ENCODE peak calls at places on chromosomes 2 and 18, in six cellular contexts. X is colonic mucosa, Y is AG09319, S is HFFc6, Z is osteocyte, L is lower lobe of right lung. A is an unnamed sample.
A peak's percentile ranks its signal among the peaks of the same experiment; 100 is the strongest.

GRCh38 chr2:197191177-197191947 is 119.2 kb downstream of the ANKRD44 start:
- DNase-seq in X (no peak), Y (no peak), S (peak; percentile 23), Z (no peak), L (no peak), A (no peak)

GRCh38 chr2:237603718-237604362 is 13.3 kb upstream of the RAB17 start:
- DNase-seq in X (peak; percentile 57), Y (no peak), S (peak; percentile 70), Z (no peak), L (no peak), A (no peak)

GRCh38 chr2:107556038-107556627 is 270.6 kb upstream of the RGPD4 start:
- DNase-seq in X (no peak), Y (no peak), S (no peak), Z (no peak), L (no peak), A (no peak)

GRCh38 chr2:234251326-234252271 is 201.1 kb downstream of the SPP2 start:
- DNase-seq in X (peak; percentile 33), Y (peak; percentile 74), S (peak; percentile 97), Z (no peak), L (no peak), A (no peak)

GRCh38 chr2:226114436-226114835 is 685.2 kb downstream of the IRS1 start:
- DNase-seq in X (no peak), Y (no peak), S (no peak), Z (no peak), L (no peak), A (no peak)

GRCh38 chr2:118240276-118240675 is 152.0 kb downstream of the INSIG2 start:
- DNase-seq in X (no peak), Y (no peak), S (no peak), Z (no peak), L (no peak), A (no peak)

GRCh38 chr2:224401641-224402342 is at the start of gene FAM124B:
- DNase-seq in X (peak; percentile 41), Y (no peak), S (peak; percentile 7), Z (peak; percentile 82), L (peak; percentile 66), A (no peak)

GRCh38 chr2:65311596-65311995 is 84.0 kb downstream of the ACTR2 start:
- DNase-seq in X (no peak), Y (no peak), S (no peak), Z (no peak), L (no peak), A (no peak)

GRCh38 chr2:85769236-85769986 is 15.6 kb downstream of the ATOH8 start:
- DNase-seq in X (no peak), Y (no peak), S (no peak), Z (no peak), L (no peak), A (no peak)

GRCh38 chr2:30084915-30085314 is 61.9 kb upstream of the YPEL5 start:
- DNase-seq in X (no peak), Y (no peak), S (no peak), Z (no peak), L (no peak), A (no peak)

GRCh38 chr2:29053680-29054400 is 20.5 kb downstream of the PCARE start:
- DNase-seq in X (no peak), Y (no peak), S (no peak), Z (no peak), L (no peak), A (no peak)

GRCh38 chr2:37851828-37852584 is 73.1 kb upstream of the RMDN2 start:
- DNase-seq in X (no peak), Y (no peak), S (no peak), Z (no peak), L (no peak), A (no peak)

GRCh38 chr18:48813833-48814489 is 136.8 kb downstream of the SMAD7 start:
- DNase-seq in X (peak; percentile 77), Y (no peak), S (no peak), Z (peak; percentile 32), L (peak; percentile 45), A (peak; percentile 15)

GRCh38 chr2:181626671-181627070 is 30.2 kb downstream of the CERKL start:
- DNase-seq in X (no peak), Y (no peak), S (no peak), Z (no peak), L (no peak), A (no peak)

GRCh38 chr2:149023091-149023490 is 15.4 kb upstream of the LYPD6B start:
- DNase-seq in X (no peak), Y (no peak), S (no peak), Z (no peak), L (no peak), A (no peak)

GRCh38 chr2:122098301-122098700 is 342.9 kb downstream of the TSN start:
- DNase-seq in X (no peak), Y (no peak), S (no peak), Z (no peak), L (no peak), A (no peak)

GRCh38 chr18:69703461-69703860 is 244.2 kb downstream of the CD226 start:
- DNase-seq in X (no peak), Y (no peak), S (no peak), Z (no peak), L (no peak), A (no peak)

GRCh38 chr2:150120271-150120950 is 367.1 kb downstream of the RND3 start:
- DNase-seq in X (no peak), Y (no peak), S (no peak), Z (no peak), L (no peak), A (no peak)

GRCh38 chr18:13993730-13994129 is 78.4 kb upstream of the MC2R start:
- DNase-seq in X (no peak), Y (no peak), S (no peak), Z (no peak), L (no peak), A (no peak)

GRCh38 chr2:217478831-217479435 is 523.9 kb downstream of the TNS1 start:
- DNase-seq in X (no peak), Y (no peak), S (no peak), Z (no peak), L (no peak), A (no peak)

GRCh38 chr2:8445580-8445979 is 236.3 kb upstream of the ID2 start:
- DNase-seq in X (no peak), Y (no peak), S (no peak), Z (no peak), L (no peak), A (no peak)

GRCh38 chr18:27695509-27695908 is 481.4 kb downstream of the CDH2 start:
- DNase-seq in X (no peak), Y (no peak), S (no peak), Z (no peak), L (no peak), A (no peak)

GRCh38 chr18:38751897-38752296 is 1186.3 kb upstream of the CELF4 start:
- DNase-seq in X (no peak), Y (no peak), S (no peak), Z (no peak), L (no peak), A (no peak)

GRCh38 chr2:222637072-222637471 is 18.8 kb downstream of the FARSB start:
- DNase-seq in X (peak; percentile 41), Y (no peak), S (no peak), Z (no peak), L (no peak), A (no peak)

GRCh38 chr2:46364797-46365457 is 67.7 kb downstream of the EPAS1 start:
- DNase-seq in X (peak; percentile 57), Y (peak; percentile 41), S (peak; percentile 46), Z (no peak), L (no peak), A (no peak)

GRCh38 chr2:206989306-206989705 is 50.0 kb downstream of the CPO start:
- DNase-seq in X (peak; percentile 21), Y (no peak), S (no peak), Z (no peak), L (peak; percentile 64), A (no peak)

GRCh38 chr2:12931211-12931844 is 214.6 kb downstream of the TRIB2 start:
- DNase-seq in X (no peak), Y (no peak), S (peak; percentile 53), Z (no peak), L (no peak), A (no peak)
- TF ChIP-seq CTCF in X (peak; percentile 73), Y (peak; percentile 93), S (peak; percentile 91), Z (peak; percentile 90), L (peak; percentile 89), A (peak; percentile 93)

DNA sequence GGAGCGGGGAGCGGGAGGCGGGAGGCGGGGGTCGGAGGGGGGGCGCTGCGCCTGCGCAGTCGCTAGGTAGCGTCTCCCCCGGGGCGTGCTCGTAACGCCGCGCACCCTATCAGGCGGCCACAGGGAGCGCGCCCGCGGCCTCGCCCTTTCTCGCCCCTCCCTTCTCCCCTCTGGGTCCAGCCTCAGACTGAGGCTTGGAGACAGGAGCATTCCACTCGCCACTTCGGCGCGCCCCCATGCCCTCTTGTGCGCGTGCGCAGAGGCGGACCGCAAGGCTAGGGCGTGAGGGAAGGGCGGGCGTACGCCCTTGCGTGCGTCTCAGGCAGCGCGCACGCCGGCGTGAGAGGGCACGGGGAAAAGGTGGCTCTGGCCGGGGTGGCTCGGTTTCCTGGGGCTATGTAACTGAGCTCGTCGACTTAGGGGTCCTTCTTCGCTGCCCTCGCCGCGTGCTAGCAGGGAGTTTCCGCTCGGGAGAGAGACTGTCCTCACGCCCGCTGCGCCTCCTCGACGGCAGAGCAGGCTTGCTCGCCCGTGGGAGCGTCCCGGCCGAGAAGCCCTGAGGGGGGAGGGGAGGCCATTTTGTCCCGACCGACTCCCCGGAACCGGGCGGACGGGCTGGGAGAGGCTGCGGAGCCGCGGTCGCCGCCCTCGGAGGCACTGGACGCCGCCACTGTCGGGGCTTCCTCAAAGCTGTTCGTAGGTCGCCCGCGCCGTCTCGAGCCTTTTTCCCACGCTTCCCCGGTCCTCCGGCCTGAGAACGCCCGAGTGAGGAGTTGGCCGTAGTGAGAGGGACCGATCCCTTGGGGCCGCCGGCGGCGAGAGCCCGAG is at the start of gene RAB10:
- DNase-seq in X (peak; percentile 100), Y (peak; percentile 98), S (peak; percentile 98), Z (peak; percentile 100), L (peak; percentile 100), A (peak; percentile 99)
- TF ChIP-seq CTCF in X (no peak), Y (no peak), S (peak; percentile 55), Z (no peak), L (peak; percentile 29), A (no peak)

GRCh38 chr18:3238742-3239141 is 8.9 kb upstream of the MYL12A start:
- DNase-seq in X (no peak), Y (no peak), S (no peak), Z (no peak), L (no peak), A (no peak)
- TF ChIP-seq CTCF in X (no peak), Y (no peak), S (peak; percentile 60), Z (peak; percentile 22), L (no peak), A (peak; percentile 53)

GRCh38 chr2:10359731-10360329 is 57.1 kb downstream of the HPCAL1 start:
- DNase-seq in X (no peak), Y (no peak), S (no peak), Z (no peak), L (no peak), A (no peak)
- TF ChIP-seq CTCF in X (no peak), Y (no peak), S (no peak), Z (no peak), L (no peak), A (no peak)

GRCh38 chr2:127107622-127107999 is 657 bp upstream of the BIN1 start:
- DNase-seq in X (peak; percentile 53), Y (no peak), S (peak; percentile 6), Z (no peak), L (no peak), A (no peak)
- TF ChIP-seq CTCF in X (no peak), Y (no peak), S (peak; percentile 35), Z (peak; percentile 20), L (no peak), A (peak; percentile 57)

GRCh38 chr2:45130758-45131157 is 121.5 kb upstream of the SIX2 start:
- DNase-seq in X (no peak), Y (no peak), S (no peak), Z (no peak), L (no peak), A (no peak)
- TF ChIP-seq CTCF in X (no peak), Y (no peak), S (no peak), Z (no peak), L (no peak), A (no peak)